ENCODE peak calls at places on chromosomes 4 and X, in seven cellular contexts. P is heart right ventricle, U is posterior cingulate gyrus, I is NCI-H1417 treated with DMSO at 0.1 percent for 48 hours, N is COLO829, D is T-helper 2 cell, S is endothelial cell of umbilical vein. K is an unnamed sample.

GRCh38 chr4:16387448-16387847 is 161.2 kb upstream of the TAPT1 start:
- DNase-seq in P (no peak), I (no peak), D (no peak), U (no peak), N (no peak), S (no peak), K (no peak)

GRCh38 chr4:45131020-45131419 is 404.7 kb upstream of the GNPDA2 start:
- DNase-seq in P (no peak), N (no peak), D (no peak), U (no peak), S (no peak), I (no peak), K (no peak)

GRCh38 chrX:8867454-8867853 is 66.3 kb upstream of the FAM9A start:
- DNase-seq in P (no peak), N (no peak), S (no peak), D (no peak), I (no peak), U (no peak), K (no peak)

GRCh38 chrX:2962346-2962745 is 33.2 kb upstream of the ARSD start:
- DNase-seq in P (no peak), I (no peak), N (no peak), S (no peak), D (no peak), U (no peak), K (no peak)

GRCh38 chr4:6267573-6267972 is 2.1 kb upstream of the WFS1 start:
- DNase-seq in I (no peak), P (no peak), D (no peak), U (no peak), S (no peak), N (no peak), K (no peak)

GRCh38 chr4:94880976-94881375 is 123.2 kb downstream of the BMPR1B start:
- DNase-seq in N (no peak), U (no peak), S (no peak), P (no peak), D (no peak), I (no peak), K (no peak)

GRCh38 chrX:150889131-150889530 is 9.3 kb downstream of the CD99L2 start:
- DNase-seq in I (no peak), D (no peak), U (no peak), P (no peak), N (peak; percentile 64), S (no peak), K (no peak)

GRCh38 chrX:9132036-9132435 is 98.1 kb upstream of the FAM9B start:
- DNase-seq in U (no peak), P (no peak), N (no peak), D (no peak), S (no peak), I (no peak), K (no peak)

GRCh38 chr4:8769645-8770517 is 101.8 kb downstream of the HMX1 start:
- DNase-seq in N (no peak), I (no peak), U (no peak), D (no peak), P (no peak), S (no peak), K (no peak)

GRCh38 chr4:88457307-88458090 is 580 bp downstream of the HERC5 start:
- DNase-seq in I (no peak), S (no peak), U (peak; percentile 9), D (no peak), N (no peak), P (peak; percentile 20), K (no peak)

GRCh38 chr4:25351777-25352421 is 25.2 kb upstream of the ANAPC4 start:
- DNase-seq in S (peak; percentile 27), N (no peak), U (no peak), D (no peak), I (no peak), P (no peak), K (no peak)